ENCODE peak calls at places on chromosomes 6 and 20, in nine cellular contexts. U is heart right ventricle; K is Karpas-422; H is RPMI7951; O is activated CD4-positive, alpha-beta T cell treated with anti-CD3 and anti-CD28 coated beads for 1 hour; E is occipital lobe; P is astrocyte of the spinal cord; N is NCI-H2171; L is memory B cell. R is an unnamed sample.

GRCh38 chr6:70080443-70081062 is 214.2 kb downstream of the COL19A1 start:
- DNase-seq in U (no peak), O (no peak), L (no peak), P (no peak), N (no peak), K (no peak), E (no peak), H (no peak), R (no peak)

GRCh38 chr20:20743511-20744169 is 31.2 kb upstream of the RALGAPA2 start:
- DNase-seq in H (no peak), N (no peak), O (no peak), P (peak), K (no peak), U (peak), L (no peak), E (peak), R (no peak)

GRCh38 chr20:34299925-34300806 is 3.0 kb downstream of the AHCY start:
- DNase-seq in E (no peak), H (no peak), P (no peak), N (no peak), L (no peak), U (no peak), K (no peak), O (no peak), R (peak)

GRCh38 chr20:24102290-24102689 is 113.7 kb upstream of the GGTLC1 start:
- DNase-seq in E (no peak), O (no peak), N (peak), P (no peak), U (no peak), K (peak), H (peak), L (no peak), R (peak)

GRCh38 chr6:37679539-37680476 is 17.9 kb downstream of the MDGA1 start:
- DNase-seq in H (no peak), P (no peak), N (peak), L (peak), E (no peak), K (peak), O (no peak), U (no peak), R (peak)

GRCh38 chr6:87718662-87719433 is 16.8 kb upstream of the AKIRIN2 start:
- DNase-seq in E (no peak), O (no peak), K (no peak), U (no peak), L (no peak), N (no peak), P (no peak), H (no peak), R (no peak)

GRCh38 chr20:11394145-11394833 is 523.4 kb upstream of the BTBD3 start:
- DNase-seq in L (no peak), K (no peak), N (no peak), P (peak), O (no peak), U (no peak), E (no peak), H (peak), R (peak)

GRCh38 chr20:10673176-10673830 is 496 bp downstream of the JAG1 start:
- DNase-seq in E (peak), H (peak), N (no peak), P (no peak), L (peak), O (no peak), U (peak), K (peak), R (peak)

GRCh38 chr20:38170914-38171300 is 5.8 kb upstream of the TGM2 start:
- DNase-seq in K (no peak), N (no peak), P (peak), H (no peak), U (no peak), L (no peak), O (no peak), E (no peak), R (no peak)

GRCh38 chr6:127215931-127216330 is 50.7 kb upstream of the RNF146 start:
- DNase-seq in O (no peak), P (no peak), E (no peak), K (no peak), U (no peak), L (no peak), N (no peak), H (no peak), R (no peak)

GRCh38 chr6:163416640-163417253 is 2.2 kb downstream of the QKI start:
- DNase-seq in N (peak), U (no peak), H (peak), O (no peak), K (peak), E (no peak), L (peak), P (peak), R (peak)

GRCh38 chr6:131787955-131788712 is 19.7 kb upstream of the ENPP1 start:
- DNase-seq in E (no peak), P (peak), H (peak), O (no peak), U (peak), L (no peak), K (no peak), N (no peak), R (no peak)

GRCh38 chr20:43043887-43044286 is 145.8 kb downstream of the PTPRT start:
- DNase-seq in K (no peak), E (no peak), P (no peak), H (no peak), U (no peak), L (no peak), N (no peak), O (no peak), R (no peak)

GRCh38 chr6:34917626-34918285 is 28.7 kb downstream of the ANKS1A start:
- DNase-seq in K (no peak), E (no peak), P (no peak), U (no peak), O (no peak), N (no peak), H (no peak), L (no peak), R (no peak)

GRCh38 chr6:27478706-27479318 is 5.9 kb upstream of the ZNF184 start:
- DNase-seq in K (peak), O (peak), P (peak), U (peak), N (peak), L (peak), E (peak), H (peak), R (peak)

GRCh38 chr20:37314617-37315292 is 25.3 kb downstream of the MANBAL start:
- DNase-seq in L (no peak), H (no peak), N (no peak), P (no peak), K (no peak), U (peak), O (no peak), E (no peak), R (no peak)

GRCh38 chr20:47334022-47334551 is 22.4 kb downstream of the ZMYND8 start:
- DNase-seq in P (peak), E (no peak), O (no peak), H (peak), L (no peak), N (no peak), U (no peak), K (no peak), R (no peak)

GRCh38 chr6:9250852-9251251 is 815.5 kb upstream of the SLC35B3 start:
- DNase-seq in P (peak), H (peak), O (no peak), K (no peak), N (no peak), U (no peak), L (no peak), E (no peak), R (peak)

GRCh38 chr6:97656236-97656635 is 373.2 kb upstream of the MMS22L start:
- DNase-seq in O (no peak), N (no peak), E (no peak), U (no peak), K (no peak), L (no peak), H (no peak), P (no peak), R (no peak)

GRCh38 chr6:157596886-157597285 is 215.9 kb downstream of the ZDHHC14 start:
- DNase-seq in K (no peak), N (no peak), E (no peak), O (no peak), L (no peak), P (no peak), H (no peak), U (no peak), R (no peak)

GRCh38 chr6:154773610-154774089 is 40.4 kb downstream of the SCAF8 start:
- DNase-seq in K (no peak), P (no peak), N (no peak), L (no peak), O (no peak), E (no peak), U (no peak), H (no peak), R (peak)

GRCh38 chr6:105810105-105810921 is 275.8 kb upstream of the PRDM1 start:
- DNase-seq in E (peak), P (peak), H (peak), N (peak), O (no peak), L (no peak), U (peak), K (no peak), R (peak)

GRCh38 chr6:160356074-160356754 is 8.0 kb downstream of the SLC22A3 start:
- DNase-seq in P (no peak), H (no peak), E (no peak), U (no peak), O (no peak), N (no peak), K (no peak), L (no peak), R (no peak)

GRCh38 chr6:170192905-170193304 is 98.0 kb downstream of the DLL1 start:
- DNase-seq in O (no peak), N (no peak), H (no peak), K (peak), U (no peak), P (no peak), L (no peak), E (no peak), R (no peak)

GRCh38 chr6:140970485-140970884 is 1162.2 kb upstream of the GJE1 start:
- DNase-seq in N (no peak), K (no peak), O (no peak), H (peak), P (no peak), U (no peak), E (no peak), L (no peak), R (no peak)

GRCh38 chr20:4324611-4325238 is 309.4 kb upstream of the RNF24 start:
- DNase-seq in U (no peak), K (no peak), H (no peak), L (no peak), N (no peak), O (no peak), E (no peak), P (no peak), R (no peak)

GRCh38 chr20:62355527-62356142 is 11.5 kb downstream of the LAMA5 start:
- DNase-seq in L (no peak), P (peak), O (no peak), K (no peak), U (peak), N (no peak), H (no peak), E (peak), R (no peak)

GRCh38 chr6:84033523-84034451 is at the start of gene MRAP2:
- DNase-seq in P (peak), N (peak), O (no peak), L (no peak), K (no peak), U (peak), E (peak), H (peak), R (no peak)